ENCODE peak calls at places on chromosomes 7 and 10, in eight cellular contexts. One of them, this sample, is unnamed.

GRCh38 chr10:132496360-132497082 is 41.1 kb upstream of the INPP5A start:
- DNase-seq in BJ: no peak
- DNase-seq in RWPE2: peak; percentile 42
- DNase-seq in A549: no peak
- DNase-seq in astrocyte of the spinal cord: no peak
- DNase-seq in thoracic aorta: no peak
- DNase-seq in AG10803: no peak
- DNase-seq in PC-3: no peak
- DNase-seq in this sample: peak; percentile 38

GRCh38 chr10:124354411-124355382 is 64.0 kb downstream of the OAT start:
- DNase-seq in BJ: peak; percentile 45
- DNase-seq in RWPE2: no peak
- DNase-seq in A549: peak; percentile 27
- DNase-seq in astrocyte of the spinal cord: peak; percentile 64
- DNase-seq in thoracic aorta: no peak
- DNase-seq in AG10803: peak; percentile 48
- DNase-seq in PC-3: no peak
- DNase-seq in this sample: peak; percentile 77

GRCh38 chr10:70932415-70933196 is 44.2 kb upstream of the PCBD1 start:
- DNase-seq in BJ: no peak
- DNase-seq in RWPE2: no peak
- DNase-seq in A549: no peak
- DNase-seq in astrocyte of the spinal cord: no peak
- DNase-seq in thoracic aorta: no peak
- DNase-seq in AG10803: peak; percentile 8
- DNase-seq in PC-3: no peak
- DNase-seq in this sample: no peak

GRCh38 chr10:65377687-65378086 is 1548.1 kb upstream of the LRRTM3 start:
- DNase-seq in BJ: no peak
- DNase-seq in RWPE2: no peak
- DNase-seq in A549: no peak
- DNase-seq in astrocyte of the spinal cord: no peak
- DNase-seq in thoracic aorta: no peak
- DNase-seq in AG10803: no peak
- DNase-seq in PC-3: peak; percentile 39
- DNase-seq in this sample: no peak

GRCh38 chr10:47287365-47287802 is 12.6 kb upstream of the GDF10 start:
- DNase-seq in BJ: no peak
- DNase-seq in RWPE2: no peak
- DNase-seq in A549: no peak
- DNase-seq in astrocyte of the spinal cord: no peak
- DNase-seq in thoracic aorta: no peak
- DNase-seq in AG10803: no peak
- DNase-seq in PC-3: peak; percentile 3
- DNase-seq in this sample: no peak

GRCh38 chr10:80271416-80271815 is 18.0 kb downstream of the MAT1A start:
- DNase-seq in BJ: no peak
- DNase-seq in RWPE2: no peak
- DNase-seq in A549: no peak
- DNase-seq in astrocyte of the spinal cord: no peak
- DNase-seq in thoracic aorta: no peak
- DNase-seq in AG10803: no peak
- DNase-seq in PC-3: no peak
- DNase-seq in this sample: no peak

GRCh38 chr10:71210031-71210871 is 2.1 kb upstream of the UNC5B start:
- DNase-seq in BJ: no peak
- DNase-seq in RWPE2: peak; percentile 1
- DNase-seq in A549: no peak
- DNase-seq in astrocyte of the spinal cord: no peak
- DNase-seq in thoracic aorta: no peak
- DNase-seq in AG10803: no peak
- DNase-seq in PC-3: no peak
- DNase-seq in this sample: no peak

GRCh38 chr7:73988197-73988596 is 39.8 kb upstream of the ELN start:
- DNase-seq in BJ: no peak
- DNase-seq in RWPE2: no peak
- DNase-seq in A549: no peak
- DNase-seq in astrocyte of the spinal cord: peak; percentile 16
- DNase-seq in thoracic aorta: no peak
- DNase-seq in AG10803: no peak
- DNase-seq in PC-3: no peak
- DNase-seq in this sample: peak; percentile 40

GRCh38 chr7:34327681-34328080 is 330.3 kb upstream of the NPSR1 start:
- DNase-seq in BJ: no peak
- DNase-seq in RWPE2: no peak
- DNase-seq in A549: no peak
- DNase-seq in astrocyte of the spinal cord: no peak
- DNase-seq in thoracic aorta: no peak
- DNase-seq in AG10803: peak; percentile 43
- DNase-seq in PC-3: no peak
- DNase-seq in this sample: no peak

GRCh38 chr7:26584964-26585650 is 279.3 kb downstream of the SKAP2 start:
- DNase-seq in BJ: no peak
- DNase-seq in RWPE2: no peak
- DNase-seq in A549: no peak
- DNase-seq in astrocyte of the spinal cord: no peak
- DNase-seq in thoracic aorta: no peak
- DNase-seq in AG10803: no peak
- DNase-seq in PC-3: peak; percentile 42
- DNase-seq in this sample: no peak

GRCh38 chr7:29243777-29244655 is 49.4 kb downstream of the CHN2 start:
- DNase-seq in BJ: no peak
- DNase-seq in RWPE2: no peak
- DNase-seq in A549: peak; percentile 52
- DNase-seq in astrocyte of the spinal cord: no peak
- DNase-seq in thoracic aorta: no peak
- DNase-seq in AG10803: no peak
- DNase-seq in PC-3: no peak
- DNase-seq in this sample: peak; percentile 65

GRCh38 chr10:29535778-29536459 is 98.9 kb downstream of the SVIL start:
- DNase-seq in BJ: no peak
- DNase-seq in RWPE2: no peak
- DNase-seq in A549: no peak
- DNase-seq in astrocyte of the spinal cord: no peak
- DNase-seq in thoracic aorta: no peak
- DNase-seq in AG10803: no peak
- DNase-seq in PC-3: no peak
- DNase-seq in this sample: peak; percentile 32

GRCh38 chr7:127419196-127419595 is 26.7 kb upstream of the ZNF800 start:
- DNase-seq in BJ: no peak
- DNase-seq in RWPE2: no peak
- DNase-seq in A549: no peak
- DNase-seq in astrocyte of the spinal cord: no peak
- DNase-seq in thoracic aorta: no peak
- DNase-seq in AG10803: no peak
- DNase-seq in PC-3: no peak
- DNase-seq in this sample: no peak

GRCh38 chr10:57898231-57898630 is 369.5 kb downstream of the IPMK start:
- DNase-seq in BJ: no peak
- DNase-seq in RWPE2: no peak
- DNase-seq in A549: no peak
- DNase-seq in astrocyte of the spinal cord: no peak
- DNase-seq in thoracic aorta: no peak
- DNase-seq in AG10803: no peak
- DNase-seq in PC-3: peak; percentile 57
- DNase-seq in this sample: no peak

GRCh38 chr10:123885406-123886164 is 6.0 kb downstream of the CPXM2 start:
- DNase-seq in BJ: no peak
- DNase-seq in RWPE2: no peak
- DNase-seq in A549: no peak
- DNase-seq in astrocyte of the spinal cord: no peak
- DNase-seq in thoracic aorta: peak; percentile 64
- DNase-seq in AG10803: no peak
- DNase-seq in PC-3: no peak
- DNase-seq in this sample: no peak

GRCh38 chr10:130509881-130510689 is 373.9 kb downstream of the GLRX3 start:
- DNase-seq in BJ: no peak
- DNase-seq in RWPE2: no peak
- DNase-seq in A549: no peak
- DNase-seq in astrocyte of the spinal cord: no peak
- DNase-seq in thoracic aorta: no peak
- DNase-seq in AG10803: no peak
- DNase-seq in PC-3: no peak
- DNase-seq in this sample: no peak

GRCh38 chr7:88254721-88255120 is 34.9 kb upstream of the SRI start:
- DNase-seq in BJ: no peak
- DNase-seq in RWPE2: peak; percentile 84
- DNase-seq in A549: peak; percentile 41
- DNase-seq in astrocyte of the spinal cord: no peak
- DNase-seq in thoracic aorta: no peak
- DNase-seq in AG10803: no peak
- DNase-seq in PC-3: peak; percentile 88
- DNase-seq in this sample: no peak

GRCh38 chr10:132518572-132519381 is 18.8 kb upstream of the INPP5A start:
- DNase-seq in BJ: no peak
- DNase-seq in RWPE2: peak; percentile 78
- DNase-seq in A549: no peak
- DNase-seq in astrocyte of the spinal cord: no peak
- DNase-seq in thoracic aorta: no peak
- DNase-seq in AG10803: no peak
- DNase-seq in PC-3: peak; percentile 70
- DNase-seq in this sample: peak; percentile 95

GRCh38 chr7:64999165-65000004 is 7.1 kb downstream of the ERV3-1 start:
- DNase-seq in BJ: no peak
- DNase-seq in RWPE2: no peak
- DNase-seq in A549: peak; percentile 6
- DNase-seq in astrocyte of the spinal cord: peak; percentile 15
- DNase-seq in thoracic aorta: no peak
- DNase-seq in AG10803: peak; percentile 11
- DNase-seq in PC-3: peak; percentile 74
- DNase-seq in this sample: no peak
- H3K4me3 ChIP-seq in BJ: no peak overlapping the region
- H3K4me3 ChIP-seq in RWPE2: no peak overlapping the region
- H3K4me3 ChIP-seq in A549: no peak overlapping the region
- H3K4me3 ChIP-seq in astrocyte of the spinal cord: no peak overlapping the region
- H3K4me3 ChIP-seq in thoracic aorta: peak overlapping the region; percentile 24
- H3K4me3 ChIP-seq in AG10803: no peak overlapping the region
- H3K4me3 ChIP-seq in PC-3: peak overlapping the region; percentile 12
- H3K4me3 ChIP-seq in this sample: no peak overlapping the region

GRCh38 chr10:119858063-119858462 is 14.6 kb downstream of the MCMBP start:
- DNase-seq in BJ: no peak
- DNase-seq in RWPE2: no peak
- DNase-seq in A549: no peak
- DNase-seq in astrocyte of the spinal cord: no peak
- DNase-seq in thoracic aorta: no peak
- DNase-seq in AG10803: no peak
- DNase-seq in PC-3: no peak
- DNase-seq in this sample: no peak

GRCh38 chr10:119859422-119860258 is 13.0 kb downstream of the MCMBP start:
- DNase-seq in BJ: no peak
- DNase-seq in RWPE2: no peak
- DNase-seq in A549: peak; percentile 47
- DNase-seq in astrocyte of the spinal cord: peak; percentile 67
- DNase-seq in thoracic aorta: no peak
- DNase-seq in AG10803: peak; percentile 52
- DNase-seq in PC-3: peak; percentile 65
- DNase-seq in this sample: peak; percentile 25

GRCh38 chr10:119862524-119862923 is 10.1 kb downstream of the MCMBP start:
- DNase-seq in BJ: no peak
- DNase-seq in RWPE2: no peak
- DNase-seq in A549: no peak
- DNase-seq in astrocyte of the spinal cord: no peak
- DNase-seq in thoracic aorta: no peak
- DNase-seq in AG10803: no peak
- DNase-seq in PC-3: no peak
- DNase-seq in this sample: no peak

GRCh38 chr10:119863951-119864565 is 8.6 kb downstream of the MCMBP start:
- DNase-seq in BJ: no peak
- DNase-seq in RWPE2: no peak
- DNase-seq in A549: no peak
- DNase-seq in astrocyte of the spinal cord: no peak
- DNase-seq in thoracic aorta: no peak
- DNase-seq in AG10803: no peak
- DNase-seq in PC-3: no peak
- DNase-seq in this sample: no peak

DNA sequence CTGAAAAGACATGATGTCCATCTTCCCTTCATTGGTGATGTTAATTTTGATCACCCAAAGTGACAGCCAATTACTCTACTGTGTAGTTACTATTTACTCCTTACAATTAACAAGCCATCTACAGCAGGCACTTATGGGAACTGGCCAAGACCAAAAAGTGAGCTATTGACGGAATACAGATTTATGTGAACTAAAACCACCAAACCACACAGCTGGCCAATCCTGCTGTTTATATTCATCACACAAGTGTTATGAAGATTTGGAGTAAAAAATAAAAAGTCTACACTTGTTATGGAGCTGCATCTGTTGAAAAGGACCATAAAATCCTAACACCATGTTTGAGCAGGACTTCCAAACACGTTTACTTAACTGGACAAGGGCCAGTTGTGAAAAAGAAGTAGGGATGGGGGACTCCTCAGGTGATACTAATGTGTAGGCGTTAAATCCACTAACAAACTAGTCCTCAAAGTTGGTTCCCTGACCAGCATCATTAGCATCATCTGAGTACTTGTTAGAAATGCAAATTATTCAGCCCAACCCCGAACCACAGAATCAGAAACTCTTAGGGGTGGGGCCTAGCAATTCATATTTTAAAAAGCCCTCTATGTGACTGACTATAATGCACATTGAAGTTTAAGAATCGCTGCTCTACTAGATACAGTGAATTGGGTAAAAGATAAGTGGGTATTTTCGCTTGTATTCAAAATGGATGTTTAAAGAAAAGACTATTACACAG is 11.6 kb downstream of the MCMBP start:
- DNase-seq in BJ: no peak
- DNase-seq in RWPE2: no peak
- DNase-seq in A549: no peak
- DNase-seq in astrocyte of the spinal cord: no peak
- DNase-seq in thoracic aorta: no peak
- DNase-seq in AG10803: no peak
- DNase-seq in PC-3: no peak
- DNase-seq in this sample: no peak
- H3K4me3 ChIP-seq in BJ: no peak overlapping the region
- H3K4me3 ChIP-seq in RWPE2: no peak overlapping the region
- H3K4me3 ChIP-seq in A549: no peak overlapping the region
- H3K4me3 ChIP-seq in astrocyte of the spinal cord: no peak overlapping the region
- H3K4me3 ChIP-seq in thoracic aorta: no peak overlapping the region
- H3K4me3 ChIP-seq in AG10803: no peak overlapping the region
- H3K4me3 ChIP-seq in PC-3: no peak overlapping the region
- H3K4me3 ChIP-seq in this sample: no peak overlapping the region

DNA sequence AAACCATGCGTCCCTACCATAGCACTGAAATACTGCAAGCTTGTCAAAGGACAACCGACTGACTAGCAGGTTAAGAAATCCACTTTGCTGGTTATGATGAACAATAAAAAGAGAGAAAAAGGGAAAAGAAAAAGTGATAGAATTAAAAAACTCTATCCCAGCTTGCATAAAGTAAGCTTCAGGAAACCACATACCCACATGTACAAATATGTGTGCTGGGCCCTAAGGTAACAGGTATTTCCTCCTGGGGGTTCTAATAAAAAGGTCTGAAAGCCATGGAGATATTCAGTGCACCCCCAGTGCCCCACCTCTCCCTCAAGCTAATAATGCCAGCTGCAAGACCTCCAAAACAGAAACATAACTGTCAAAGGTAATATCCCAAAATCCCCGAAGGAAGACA is 248.6 kb upstream of the KLF14 start:
- DNase-seq in BJ: no peak
- DNase-seq in RWPE2: no peak
- DNase-seq in A549: no peak
- DNase-seq in astrocyte of the spinal cord: no peak
- DNase-seq in thoracic aorta: no peak
- DNase-seq in AG10803: no peak
- DNase-seq in PC-3: no peak
- DNase-seq in this sample: no peak
- H3K4me3 ChIP-seq in BJ: no peak overlapping the region
- H3K4me3 ChIP-seq in RWPE2: no peak overlapping the region
- H3K4me3 ChIP-seq in A549: no peak overlapping the region
- H3K4me3 ChIP-seq in astrocyte of the spinal cord: no peak overlapping the region
- H3K4me3 ChIP-seq in thoracic aorta: no peak overlapping the region
- H3K4me3 ChIP-seq in AG10803: no peak overlapping the region
- H3K4me3 ChIP-seq in PC-3: no peak overlapping the region
- H3K4me3 ChIP-seq in this sample: no peak overlapping the region

GRCh38 chr7:49774459-49775064 is 1.1 kb downstream of the VWC2 start:
- DNase-seq in BJ: no peak
- DNase-seq in RWPE2: no peak
- DNase-seq in A549: no peak
- DNase-seq in astrocyte of the spinal cord: no peak
- DNase-seq in thoracic aorta: no peak
- DNase-seq in AG10803: no peak
- DNase-seq in PC-3: no peak
- DNase-seq in this sample: peak; percentile 85
- H3K4me3 ChIP-seq in BJ: no peak overlapping the region
- H3K4me3 ChIP-seq in RWPE2: no peak overlapping the region
- H3K4me3 ChIP-seq in A549: no peak overlapping the region
- H3K4me3 ChIP-seq in astrocyte of the spinal cord: no peak overlapping the region
- H3K4me3 ChIP-seq in thoracic aorta: peak overlapping the region; percentile 68
- H3K4me3 ChIP-seq in AG10803: no peak overlapping the region
- H3K4me3 ChIP-seq in PC-3: no peak overlapping the region
- H3K4me3 ChIP-seq in this sample: peak overlapping the region; percentile 56

This sample was measured in H7.